ENCODE peak calls at places on chromosomes 13 and 19, in five cellular contexts. N is suprapubic skin; S is nucleus accumbens; C is iris pigment epithelial cell; L is activated CD4-positive, alpha-beta T cell treated with anti-CD3 and anti-CD28 coated beads for 24 hours. D is an unnamed sample.

GRCh38 chr19:38685666-38686529 is 38.4 kb downstream of the ACTN4 start:
- DNase-seq in N (peak), S (no peak), C (peak), L (no peak), D (no peak)

GRCh38 chr19:13078897-13079541 is 23.6 kb downstream of the LYL1 start:
- DNase-seq in N (no peak), S (no peak), C (no peak), L (no peak), D (no peak)

GRCh38 chr19:54724142-54724541 is at the start of gene KIR3DL3:
- DNase-seq in N (no peak), S (no peak), C (no peak), L (no peak), D (no peak)

GRCh38 chr13:84651288-84651687 is 769.0 kb upstream of the SLITRK1 start:
- DNase-seq in N (no peak), S (no peak), C (peak), L (no peak), D (peak)

GRCh38 chr13:35549481-35549880 is 73.0 kb upstream of the MAB21L1 start:
- DNase-seq in N (no peak), S (no peak), C (peak), L (no peak), D (no peak)

GRCh38 chr13:98910501-98910951 is 67.3 kb downstream of the DOCK9 start:
- DNase-seq in N (no peak), S (no peak), C (peak), L (no peak), D (no peak)

GRCh38 chr19:48812094-48812929 is 1.5 kb upstream of the BCAT2 start:
- DNase-seq in N (peak), S (peak), C (peak), L (peak), D (no peak)

GRCh38 chr19:6714749-6715555 is 5.5 kb downstream of the C3 start:
- DNase-seq in N (no peak), S (no peak), C (no peak), L (no peak), D (no peak)

GRCh38 chr13:43307921-43308433 is 284.6 kb downstream of the DNAJC15 start:
- DNase-seq in N (peak), S (peak), C (peak), L (no peak), D (peak)

GRCh38 chr13:31090921-31091624 is 70.6 kb downstream of the HSPH1 start:
- DNase-seq in N (no peak), S (peak), C (peak), L (no peak), D (no peak)

GRCh38 chr13:27952931-27953670 is 16.0 kb downstream of the CDX2 start:
- DNase-seq in N (no peak), S (no peak), C (no peak), L (no peak), D (no peak)

GRCh38 chr19:36245210-36246005 is 30.5 kb downstream of the ZNF146 start:
- DNase-seq in N (no peak), S (peak), C (no peak), L (no peak), D (no peak)

GRCh38 chr13:100800283-100800875 is 125.8 kb upstream of the TMTC4 start:
- DNase-seq in N (no peak), S (no peak), C (no peak), L (no peak), D (no peak)

GRCh38 chr13:25860862-25861261 is 191.0 kb downstream of the SHISA2 start:
- DNase-seq in N (no peak), S (no peak), C (peak), L (no peak), D (no peak)

GRCh38 chr13:26971990-26972888 is 199.4 kb downstream of the USP12 start:
- DNase-seq in N (no peak), S (no peak), C (peak), L (no peak), D (no peak)

D was measured in RWPE2.